ENCODE peak calls at places on chromosomes 1 and 21, in eight cellular contexts. Z, D, X, J, T, H, Y and G are unnamed samples.

GRCh38 chr1:184389446-184389845 is 2.6 kb downstream of the C1orf21 start:
- DNase-seq in Z (no peak), D (no peak), X (no peak), J (no peak), T (no peak), H (no peak), Y (no peak), G (no peak)

GRCh38 chr1:182185822-182186756 is 124.6 kb upstream of the ZNF648 start:
- DNase-seq in Z (no peak), D (no peak), X (peak; percentile 51), J (peak; percentile 84), T (peak; percentile 15), H (no peak), Y (no peak), G (no peak)

GRCh38 chr1:91948501-91949355 is 473 bp upstream of the BRDT start:
- DNase-seq in Z (peak; percentile 51), D (no peak), X (no peak), J (no peak), T (no peak), H (peak; percentile 62), Y (peak; percentile 51), G (peak; percentile 75)

GRCh38 chr21:41602511-41602910 is 94.6 kb upstream of the TMPRSS2 start:
- DNase-seq in Z (no peak), D (no peak), X (no peak), J (no peak), T (no peak), H (no peak), Y (no peak), G (no peak)

GRCh38 chr1:229470406-229471043 is 36.6 kb upstream of the ACTA1 start:
- DNase-seq in Z (no peak), D (no peak), X (no peak), J (no peak), T (peak; percentile 3), H (no peak), Y (no peak), G (no peak)

GRCh38 chr1:222601233-222601632 is 11.5 kb upstream of the TAF1A start:
- DNase-seq in Z (no peak), D (no peak), X (no peak), J (no peak), T (no peak), H (no peak), Y (no peak), G (no peak)

GRCh38 chr1:38558055-38558454 is 301.5 kb downstream of the RRAGC start:
- DNase-seq in Z (no peak), D (peak; percentile 39), X (no peak), J (no peak), T (no peak), H (no peak), Y (no peak), G (no peak)

GRCh38 chr1:149848340-149848771 is 51.0 kb upstream of the BOLA1 start:
- DNase-seq in Z (no peak), D (no peak), X (peak; percentile 8), J (peak; percentile 3), T (no peak), H (no peak), Y (no peak), G (no peak)

GRCh38 chr1:201553496-201554166 is 14.7 kb downstream of the NAV1 start:
- DNase-seq in Z (no peak), D (no peak), X (no peak), J (no peak), T (no peak), H (no peak), Y (no peak), G (no peak)

GRCh38 chr1:206455320-206455680 is 15.0 kb upstream of the IKBKE start:
- DNase-seq in Z (no peak), D (no peak), X (no peak), J (no peak), T (no peak), H (no peak), Y (no peak), G (no peak)

GRCh38 chr1:40076895-40077312 is 20.1 kb downstream of the PPT1 start:
- DNase-seq in Z (no peak), D (no peak), X (peak; percentile 54), J (no peak), T (no peak), H (no peak), Y (no peak), G (no peak)

GRCh38 chr1:156627313-156627880 is 8.2 kb downstream of the HAPLN2 start:
- DNase-seq in Z (no peak), D (peak; percentile 64), X (peak; percentile 59), J (peak; percentile 46), T (peak; percentile 33), H (peak; percentile 15), Y (no peak), G (no peak)

GRCh38 chr21:25412090-25412489 is 195.2 kb downstream of the MRPL39 start:
- DNase-seq in Z (no peak), D (no peak), X (no peak), J (no peak), T (no peak), H (no peak), Y (no peak), G (no peak)

GRCh38 chr1:151619489-151620093 is 7.7 kb downstream of the SNX27 start:
- DNase-seq in Z (no peak), D (no peak), X (peak; percentile 56), J (peak; percentile 51), T (no peak), H (no peak), Y (no peak), G (no peak)

GRCh38 chr1:99685516-99686180 is 39.7 kb downstream of the PALMD start:
- DNase-seq in Z (peak; percentile 7), D (peak; percentile 65), X (peak; percentile 85), J (peak; percentile 92), T (peak; percentile 63), H (peak; percentile 3), Y (peak; percentile 19), G (peak; percentile 12)

GRCh38 chr1:214400136-214400535 is 119.2 kb downstream of the SMYD2 start:
- DNase-seq in Z (no peak), D (no peak), X (no peak), J (no peak), T (no peak), H (no peak), Y (no peak), G (no peak)

GRCh38 chr1:27940297-27940696 is 5.5 kb downstream of the SMPDL3B start:
- DNase-seq in Z (peak; percentile 73), D (peak; percentile 44), X (no peak), J (no peak), T (peak; percentile 2), H (peak; percentile 51), Y (peak; percentile 75), G (peak; percentile 75)

GRCh38 chr1:180646547-180646946 is 14.7 kb downstream of the XPR1 start:
- DNase-seq in Z (no peak), D (no peak), X (no peak), J (no peak), T (no peak), H (no peak), Y (no peak), G (no peak)

GRCh38 chr1:53048345-53048737 is 13.7 kb upstream of the PODN start:
- DNase-seq in Z (no peak), D (no peak), X (no peak), J (no peak), T (no peak), H (no peak), Y (no peak), G (no peak)

GRCh38 chr1:16236495-16237342 is at the start of gene CPLANE2:
- DNase-seq in Z (peak; percentile 95), D (peak; percentile 97), X (peak; percentile 97), J (peak; percentile 88), T (peak; percentile 96), H (peak; percentile 96), Y (peak; percentile 93), G (peak; percentile 95)

GRCh38 chr1:18783705-18784522 is 75.5 kb downstream of the TAS1R2 start:
- DNase-seq in Z (no peak), D (no peak), X (no peak), J (no peak), T (no peak), H (no peak), Y (no peak), G (no peak)

GRCh38 chr1:6864166-6864565 is 78.9 kb downstream of the CAMTA1 start:
- DNase-seq in Z (no peak), D (no peak), X (no peak), J (peak; percentile 10), T (no peak), H (no peak), Y (no peak), G (no peak)